ENCODE peak calls at places on chromosomes 2 and 18, in seven cellular contexts. H is GDM1, S is HEK293T, G is mucosa of gallbladder, D is NCI-H446, M is GM12891, K is amniotic epithelial cell. B is an unnamed sample.

GRCh38 chr2:207200136-207200535 is 34.4 kb upstream of the KLF7 start:
- DNase-seq in D (no peak), S (no peak), G (no peak), K (no peak), M (no peak), H (no peak), B (no peak)

GRCh38 chr2:197161738-197162137 is 148.8 kb downstream of the ANKRD44 start:
- DNase-seq in S (no peak), G (no peak), H (no peak), K (no peak), M (no peak), D (no peak), B (no peak)

GRCh38 chr2:43225093-43225787 is 1.2 kb downstream of the ZFP36L2 start:
- DNase-seq in D (no peak), S (no peak), H (peak; percentile 51), G (peak; percentile 61), M (no peak), K (peak; percentile 54), B (no peak)

GRCh38 chr2:179657068-179657467 is 204.3 kb downstream of the ZNF385B start:
- DNase-seq in D (no peak), G (no peak), H (no peak), S (no peak), K (no peak), M (no peak), B (no peak)

GRCh38 chr18:10062941-10063300 is 149.1 kb downstream of the VAPA start:
- DNase-seq in D (no peak), G (no peak), K (no peak), S (no peak), M (no peak), H (no peak), B (no peak)

GRCh38 chr2:240452471-240453256 is 17.2 kb downstream of the GPC1 start:
- DNase-seq in D (no peak), G (peak; percentile 64), S (peak; percentile 72), K (peak; percentile 23), M (peak; percentile 75), H (no peak), B (no peak)

GRCh38 chr18:22309191-22309590 is 108.5 kb downstream of the CTAGE1 start:
- DNase-seq in D (no peak), M (no peak), S (no peak), K (peak; percentile 97), H (no peak), G (no peak), B (no peak)

GRCh38 chr18:76450452-76450851 is 44.6 kb downstream of the ZNF516 start:
- DNase-seq in D (no peak), S (no peak), G (no peak), K (no peak), H (no peak), M (no peak), B (no peak)

GRCh38 chr2:234986346-234986745 is 34.5 kb downstream of the SH3BP4 start:
- DNase-seq in H (no peak), M (no peak), D (no peak), G (no peak), K (no peak), S (no peak), B (no peak)

GRCh38 chr2:20614201-20615045 is 36.5 kb downstream of the HS1BP3 start:
- DNase-seq in S (peak; percentile 69), M (no peak), K (peak; percentile 58), H (no peak), D (no peak), G (peak; percentile 38), B (no peak)

GRCh38 chr2:210003394-210003793 is 956 bp downstream of the RPE start:
- DNase-seq in S (no peak), H (no peak), M (no peak), G (no peak), K (peak; percentile 44), D (no peak), B (no peak)

GRCh38 chr18:4356929-4357328 is 98.2 kb downstream of the DLGAP1 start:
- DNase-seq in G (no peak), S (no peak), K (no peak), M (no peak), D (no peak), H (no peak), B (no peak)

GRCh38 chr2:168571061-168571460 is 115.0 kb downstream of the CERS6 start:
- DNase-seq in D (peak; percentile 29), K (peak; percentile 29), S (no peak), H (no peak), M (no peak), G (no peak), B (no peak)

GRCh38 chr2:72946466-72946865 is 29.1 kb downstream of the EMX1 start:
- DNase-seq in G (no peak), K (no peak), S (no peak), M (no peak), H (no peak), D (no peak), B (no peak)